ENCODE peak calls at places on chromosomes 2 and 18, in six cellular contexts. G is SK-N-SH, K is neural progenitor cell, H is cardiac muscle cell, J is AG04449, B is neural crest cell. F is an unnamed sample.
A peak's percentile ranks its signal among the peaks of the same experiment; 100 is the strongest.

GRCh38 chr2:7899241-7899640 is 782.6 kb upstream of the ID2 start:
- DNase-seq in G (peak; percentile 36), K (no peak), H (no peak), J (no peak), B (no peak), F (no peak)

GRCh38 chr2:108329771-108330170 is 41.1 kb downstream of the SULT1C2 start:
- DNase-seq in G (no peak), K (no peak), H (no peak), J (no peak), B (no peak), F (no peak)

GRCh38 chr18:63994783-63995399 is 25.0 kb downstream of the SERPINB8 start:
- DNase-seq in G (peak; percentile 72), K (peak; percentile 61), H (peak; percentile 73), J (no peak), B (peak; percentile 55), F (peak; percentile 48)

GRCh38 chr2:71713581-71714580 is 260.5 kb downstream of the DYSF start:
- DNase-seq in G (no peak), K (no peak), H (peak; percentile 29), J (no peak), B (no peak), F (no peak)

GRCh38 chr2:165203689-165204559 is at the start of gene SCN3A:
- DNase-seq in G (peak; percentile 25), K (peak; percentile 67), H (peak; percentile 61), J (no peak), B (peak; percentile 55), F (peak; percentile 30)

GRCh38 chr2:32945286-32945685 is 1.5 kb upstream of the LTBP1 start:
- DNase-seq in G (no peak), K (no peak), H (no peak), J (no peak), B (no peak), F (no peak)

GRCh38 chr2:167706800-167707199 is 540.6 kb downstream of the STK39 start:
- DNase-seq in G (no peak), K (no peak), H (peak; percentile 1), J (no peak), B (no peak), F (no peak)

GRCh38 chr2:31331156-31331555 is 83.4 kb downstream of the XDH start:
- DNase-seq in G (no peak), K (no peak), H (no peak), J (no peak), B (no peak), F (no peak)

GRCh38 chr18:10661333-10661732 is 135.5 kb downstream of the NAPG start:
- DNase-seq in G (no peak), K (no peak), H (peak; percentile 71), J (no peak), B (no peak), F (peak; percentile 3)

GRCh38 chr2:221283896-221284295 is 288.2 kb downstream of the EPHA4 start:
- DNase-seq in G (no peak), K (no peak), H (no peak), J (peak; percentile 26), B (no peak), F (no peak)

GRCh38 chr2:46857871-46858696 is 57.5 kb downstream of the MCFD2 start:
- DNase-seq in G (no peak), K (no peak), H (peak; percentile 91), J (peak; percentile 100), B (no peak), F (no peak)

GRCh38 chr2:146239392-146240135 is 1605.3 kb upstream of the ACVR2A start:
- DNase-seq in G (no peak), K (no peak), H (peak; percentile 17), J (peak; percentile 91), B (no peak), F (no peak)

GRCh38 chr2:69177063-69177771 is 164.2 kb downstream of the ANTXR1 start:
- DNase-seq in G (peak; percentile 41), K (peak; percentile 61), H (peak; percentile 99), J (peak; percentile 81), B (no peak), F (peak; percentile 89)

GRCh38 chr2:14712091-14712490 is 79.6 kb downstream of the LRATD1 start:
- DNase-seq in G (no peak), K (no peak), H (no peak), J (no peak), B (no peak), F (no peak)
- TF ChIP-seq CTCF in G (no peak), K (no peak), H (no peak), J (no peak), B (no peak), F (no peak)

DNA sequence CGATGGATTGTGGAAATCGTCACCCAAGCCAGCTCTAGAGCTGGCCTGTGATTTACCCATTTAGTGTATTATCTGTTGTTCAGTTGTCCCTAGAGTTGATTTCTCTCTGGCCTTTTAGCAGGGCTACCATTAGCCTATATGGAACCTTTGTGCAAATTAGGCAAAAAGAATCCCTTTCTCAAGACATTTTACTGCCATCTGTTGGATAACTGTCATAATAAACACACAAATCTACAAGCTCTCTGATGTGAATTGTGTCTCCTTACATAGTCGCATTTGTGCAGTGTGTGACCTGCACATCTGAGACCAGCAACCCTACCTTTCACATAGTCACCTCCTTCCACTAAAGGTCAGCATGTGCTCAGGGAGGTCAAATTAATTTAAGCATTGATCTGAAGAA is 34.0 kb downstream of the LOXHD1 start:
- DNase-seq in G (peak; percentile 27), K (no peak), H (peak; percentile 25), J (no peak), B (no peak), F (no peak)
- TF ChIP-seq CTCF in G (peak; percentile 37), K (no peak), H (no peak), J (no peak), B (peak; percentile 49), F (no peak)

GRCh38 chr2:121044412-121044811 is 240.6 kb downstream of the TFCP2L1 start:
- DNase-seq in G (no peak), K (peak; percentile 21), H (no peak), J (no peak), B (no peak), F (no peak)
- TF ChIP-seq CTCF in G (no peak), K (peak; percentile 34), H (peak; percentile 21), J (no peak), B (no peak), F (peak; percentile 28)

GRCh38 chr2:42794271-42795046 is 2.1 kb upstream of the HAAO start:
- DNase-seq in G (peak; percentile 32), K (peak; percentile 68), H (peak; percentile 47), J (no peak), B (peak; percentile 27), F (no peak)
- TF ChIP-seq CTCF in G (no peak), K (peak; percentile 53), H (peak; percentile 52), J (peak; percentile 51), B (peak; percentile 50), F (peak; percentile 31)

GRCh38 chr2:173881466-173881865 is 83.7 kb downstream of the SP3 start:
- DNase-seq in G (peak; percentile 20), K (no peak), H (peak; percentile 85), J (no peak), B (no peak), F (no peak)

GRCh38 chr2:173881886-173882285 is 83.3 kb downstream of the SP3 start:
- DNase-seq in G (no peak), K (no peak), H (no peak), J (no peak), B (no peak), F (no peak)

GRCh38 chr2:173880561-173880960 is 84.6 kb downstream of the SP3 start:
- DNase-seq in G (no peak), K (no peak), H (no peak), J (no peak), B (no peak), F (no peak)

GRCh38 chr2:173886613-173887012 is 78.6 kb downstream of the SP3 start:
- DNase-seq in G (no peak), K (no peak), H (no peak), J (no peak), B (no peak), F (no peak)

DNA sequence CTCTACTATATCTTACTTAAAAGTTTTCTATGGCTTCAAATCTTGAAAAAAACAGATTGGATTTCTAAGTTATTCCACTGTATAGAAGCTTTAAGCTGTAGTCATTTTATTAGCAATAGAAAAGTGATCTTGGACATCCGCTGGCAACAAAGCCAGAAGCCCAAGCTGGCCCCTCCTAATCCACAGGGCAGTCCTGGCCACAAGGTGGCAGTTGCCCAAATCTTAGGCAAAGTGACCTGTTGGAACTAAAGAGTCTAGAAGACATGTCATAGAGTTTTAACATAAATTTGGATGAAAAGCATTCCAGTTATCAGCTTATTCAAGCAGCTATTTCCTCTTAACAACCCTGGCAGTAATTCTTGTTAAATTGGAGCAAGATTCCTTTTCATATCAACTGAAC is 80.8 kb downstream of the SP3 start:
- DNase-seq in G (peak; percentile 51), K (peak; percentile 70), H (peak; percentile 68), J (no peak), B (no peak), F (no peak)
- TF ChIP-seq CTCF in G (peak; percentile 71), K (peak; percentile 75), H (peak; percentile 70), J (peak; percentile 61), B (peak; percentile 65), F (peak; percentile 76)